ENCODE peak calls at places on chromosome 21, in four cellular contexts. One of them, this sample, is unnamed.

GRCh38 chr21:39613029-39613934 is 542 bp downstream of the B3GALT5 start:
- DNase-seq in right atrium auricular region: no peak
- DNase-seq in HFF-Myc: no peak
- DNase-seq in AG04450: no peak
- DNase-seq in this sample: no peak

GRCh38 chr21:35236090-35236489 is 187.0 kb upstream of the RUNX1 start:
- DNase-seq in right atrium auricular region: no peak
- DNase-seq in HFF-Myc: no peak
- DNase-seq in AG04450: no peak
- DNase-seq in this sample: no peak

GRCh38 chr21:35164380-35164779 is 115.3 kb upstream of the RUNX1 start:
- DNase-seq in HFF-Myc: no peak
- DNase-seq in AG04450: no peak
- DNase-seq in right atrium auricular region: no peak
- DNase-seq in this sample: no peak

GRCh38 chr21:18253252-18253651 is 8.6 kb downstream of the CHODL start:
- DNase-seq in HFF-Myc: no peak
- DNase-seq in AG04450: no peak
- DNase-seq in right atrium auricular region: no peak
- DNase-seq in this sample: no peak

GRCh38 chr21:18801468-18801867 is 397.9 kb upstream of the TMPRSS15 start:
- DNase-seq in right atrium auricular region: no peak
- DNase-seq in AG04450: no peak
- DNase-seq in HFF-Myc: no peak
- DNase-seq in this sample: peak

GRCh38 chr21:26846036-26846931 is 1.1 kb upstream of the ADAMTS1 start:
- DNase-seq in right atrium auricular region: peak
- DNase-seq in AG04450: no peak
- DNase-seq in HFF-Myc: no peak
- DNase-seq in this sample: peak

GRCh38 chr21:26405735-26406361 is 167.2 kb downstream of the CYYR1 start:
- DNase-seq in right atrium auricular region: no peak
- DNase-seq in AG04450: peak
- DNase-seq in HFF-Myc: peak
- DNase-seq in this sample: peak

GRCh38 chr21:32423846-32424535 is 11.5 kb downstream of the EVA1C start:
- DNase-seq in AG04450: no peak
- DNase-seq in right atrium auricular region: no peak
- DNase-seq in HFF-Myc: no peak
- DNase-seq in this sample: no peak

GRCh38 chr21:31248598-31248997 is 95.5 kb downstream of the TIAM1 start:
- DNase-seq in AG04450: no peak
- DNase-seq in HFF-Myc: no peak
- DNase-seq in right atrium auricular region: no peak
- DNase-seq in this sample: no peak

GRCh38 chr21:16773206-16773605 is 739.6 kb upstream of the CXADR start:
- DNase-seq in HFF-Myc: no peak
- DNase-seq in AG04450: peak
- DNase-seq in right atrium auricular region: no peak
- DNase-seq in this sample: no peak

GRCh38 chr21:15772654-15773053 is 42.9 kb downstream of the USP25 start:
- DNase-seq in AG04450: no peak
- DNase-seq in HFF-Myc: no peak
- DNase-seq in right atrium auricular region: no peak
- DNase-seq in this sample: no peak

GRCh38 chr21:38955495-38955894 is 149.8 kb downstream of the ETS2 start:
- DNase-seq in AG04450: no peak
- DNase-seq in HFF-Myc: no peak
- DNase-seq in right atrium auricular region: no peak
- DNase-seq in this sample: no peak

GRCh38 chr21:29196664-29197052 is 66.2 kb downstream of the MAP3K7CL start:
- DNase-seq in right atrium auricular region: no peak
- DNase-seq in HFF-Myc: no peak
- DNase-seq in AG04450: no peak
- DNase-seq in this sample: no peak

GRCh38 chr21:40466893-40467483 is 380.0 kb downstream of the DSCAM start:
- DNase-seq in AG04450: no peak
- DNase-seq in right atrium auricular region: no peak
- DNase-seq in HFF-Myc: no peak
- DNase-seq in this sample: no peak

GRCh38 chr21:46581780-46582307 is 23.0 kb downstream of the S100B start:
- DNase-seq in AG04450: no peak
- DNase-seq in HFF-Myc: no peak
- DNase-seq in right atrium auricular region: no peak
- DNase-seq in this sample: no peak

GRCh38 chr21:38960251-38960650 is 154.5 kb downstream of the ETS2 start:
- DNase-seq in right atrium auricular region: no peak
- DNase-seq in AG04450: no peak
- DNase-seq in HFF-Myc: no peak
- DNase-seq in this sample: no peak

GRCh38 chr21:25845729-25846256 is 111.0 kb downstream of the GABPA start:
- DNase-seq in AG04450: no peak
- DNase-seq in HFF-Myc: no peak
- DNase-seq in right atrium auricular region: no peak
- DNase-seq in this sample: no peak

GRCh38 chr21:27291006-27291405 is 324.1 kb upstream of the ADAMTS5 start:
- DNase-seq in right atrium auricular region: no peak
- DNase-seq in HFF-Myc: no peak
- DNase-seq in AG04450: no peak
- DNase-seq in this sample: no peak

GRCh38 chr21:25169370-25169769 is 437.9 kb downstream of the MRPL39 start:
- DNase-seq in HFF-Myc: no peak
- DNase-seq in AG04450: no peak
- DNase-seq in right atrium auricular region: no peak
- DNase-seq in this sample: no peak

GRCh38 chr21:35138665-35139381 is 89.7 kb upstream of the RUNX1 start:
- DNase-seq in AG04450: peak
- DNase-seq in right atrium auricular region: no peak
- DNase-seq in HFF-Myc: no peak
- DNase-seq in this sample: no peak

GRCh38 chr21:17613242-17613676 is 558 bp upstream of the BTG3 start:
- DNase-seq in right atrium auricular region: peak
- DNase-seq in AG04450: no peak
- DNase-seq in HFF-Myc: no peak
- DNase-seq in this sample: no peak

GRCh38 chr21:26389971-26390641 is 183.0 kb downstream of the CYYR1 start:
- DNase-seq in HFF-Myc: peak
- DNase-seq in right atrium auricular region: no peak
- DNase-seq in AG04450: no peak
- DNase-seq in this sample: no peak

GRCh38 chr21:46080171-46081021 is 17.5 kb upstream of the COL6A2 start:
- DNase-seq in AG04450: no peak
- DNase-seq in HFF-Myc: no peak
- DNase-seq in right atrium auricular region: peak
- DNase-seq in this sample: peak

GRCh38 chr21:27112186-27112585 is 145.3 kb upstream of the ADAMTS5 start:
- DNase-seq in right atrium auricular region: no peak
- DNase-seq in HFF-Myc: no peak
- DNase-seq in AG04450: no peak
- DNase-seq in this sample: no peak

GRCh38 chr21:42513985-42514882 is 582 bp downstream of the SLC37A1 start:
- DNase-seq in HFF-Myc: no peak
- DNase-seq in AG04450: no peak
- DNase-seq in right atrium auricular region: no peak
- DNase-seq in this sample: no peak

GRCh38 chr21:19237603-19238002 is 834.0 kb upstream of the TMPRSS15 start:
- DNase-seq in HFF-Myc: no peak
- DNase-seq in right atrium auricular region: no peak
- DNase-seq in AG04450: no peak
- DNase-seq in this sample: no peak

GRCh38 chr21:35024071-35024420 is 25.1 kb downstream of the RUNX1 start:
- DNase-seq in HFF-Myc: no peak
- DNase-seq in AG04450: no peak
- DNase-seq in right atrium auricular region: no peak
- DNase-seq in this sample: no peak

GRCh38 chr21:38804030-38804616 is 1.6 kb upstream of the ETS2 start:
- DNase-seq in AG04450: no peak
- DNase-seq in HFF-Myc: no peak
- DNase-seq in right atrium auricular region: no peak
- DNase-seq in this sample: no peak

GRCh38 chr21:33775100-33775828 is 133.0 kb downstream of the ITSN1 start:
- DNase-seq in right atrium auricular region: no peak
- DNase-seq in AG04450: no peak
- DNase-seq in HFF-Myc: no peak
- DNase-seq in this sample: no peak
- H3K4me3 ChIP-seq in right atrium auricular region: no peak
- H3K4me3 ChIP-seq in AG04450: no peak
- H3K4me3 ChIP-seq in HFF-Myc: no peak
- H3K4me3 ChIP-seq in this sample: no peak

GRCh38 chr21:43720539-43721224 is 1.8 kb downstream of the PDXK start:
- DNase-seq in right atrium auricular region: no peak
- DNase-seq in HFF-Myc: no peak
- DNase-seq in AG04450: no peak
- DNase-seq in this sample: no peak

GRCh38 chr21:43721225-43721605 is 2.3 kb downstream of the PDXK start:
- DNase-seq in AG04450: no peak
- DNase-seq in right atrium auricular region: no peak
- DNase-seq in HFF-Myc: no peak
- DNase-seq in this sample: no peak

GRCh38 chr21:43719748-43720538 is 1.0 kb downstream of the PDXK start:
- DNase-seq in HFF-Myc: no peak
- DNase-seq in AG04450: no peak
- DNase-seq in right atrium auricular region: no peak
- DNase-seq in this sample: no peak

GRCh38 chr21:43723648-43724047 is 4.7 kb downstream of the PDXK start:
- DNase-seq in AG04450: no peak
- DNase-seq in right atrium auricular region: no peak
- DNase-seq in HFF-Myc: no peak
- DNase-seq in this sample: no peak

GRCh38 chr21:43721939-43722338 is 3.0 kb downstream of the PDXK start:
- DNase-seq in HFF-Myc: no peak
- DNase-seq in AG04450: no peak
- DNase-seq in right atrium auricular region: no peak
- DNase-seq in this sample: no peak
- H3K4me3 ChIP-seq in HFF-Myc: no peak
- H3K4me3 ChIP-seq in AG04450: no peak
- H3K4me3 ChIP-seq in right atrium auricular region: no peak
- H3K4me3 ChIP-seq in this sample: no peak

DNA sequence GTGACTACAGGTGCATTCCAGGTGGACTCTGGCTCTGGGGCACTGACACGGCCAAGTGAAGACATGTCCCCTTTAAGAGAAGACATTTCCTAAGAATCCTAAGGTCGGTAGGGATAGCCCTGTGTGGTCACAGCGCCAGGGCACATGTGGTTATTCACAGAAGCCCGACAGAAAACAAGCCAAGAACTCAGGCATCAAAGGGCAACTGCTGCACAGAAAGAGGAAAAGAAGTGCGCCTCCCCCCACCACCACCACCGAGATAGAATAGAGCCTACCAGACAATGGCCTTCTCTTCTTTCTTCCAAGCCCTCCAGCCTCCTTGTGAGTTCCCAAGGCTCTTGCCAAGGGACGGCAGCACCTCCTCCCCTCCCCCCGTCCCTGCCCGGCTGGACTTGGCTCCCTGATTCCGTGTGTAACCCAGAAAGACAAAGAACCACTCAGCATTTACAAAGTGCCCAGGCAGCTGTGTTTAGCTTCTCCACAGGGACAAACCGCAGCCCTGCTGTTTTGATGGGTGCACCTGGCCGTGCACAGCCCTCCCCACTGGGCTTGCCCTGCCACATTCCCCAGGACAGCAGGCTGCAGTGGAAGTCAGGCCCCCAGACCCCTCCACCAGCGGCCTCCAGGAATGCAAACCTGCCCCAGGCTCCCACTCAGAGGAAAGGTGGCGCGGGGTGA is 30.2 kb downstream of the TMPRSS2 start:
- DNase-seq in HFF-Myc: no peak
- DNase-seq in right atrium auricular region: no peak
- DNase-seq in AG04450: no peak
- DNase-seq in this sample: no peak
- H3K4me3 ChIP-seq in HFF-Myc: no peak
- H3K4me3 ChIP-seq in right atrium auricular region: no peak
- H3K4me3 ChIP-seq in AG04450: no peak
- H3K4me3 ChIP-seq in this sample: no peak

GRCh38 chr21:45076245-45076661 is 1.9 kb downstream of the ADARB1 start:
- DNase-seq in right atrium auricular region: no peak
- DNase-seq in AG04450: no peak
- DNase-seq in HFF-Myc: no peak
- DNase-seq in this sample: no peak
- H3K4me3 ChIP-seq in right atrium auricular region: peak
- H3K4me3 ChIP-seq in AG04450: peak
- H3K4me3 ChIP-seq in HFF-Myc: no peak
- H3K4me3 ChIP-seq in this sample: peak

DNA sequence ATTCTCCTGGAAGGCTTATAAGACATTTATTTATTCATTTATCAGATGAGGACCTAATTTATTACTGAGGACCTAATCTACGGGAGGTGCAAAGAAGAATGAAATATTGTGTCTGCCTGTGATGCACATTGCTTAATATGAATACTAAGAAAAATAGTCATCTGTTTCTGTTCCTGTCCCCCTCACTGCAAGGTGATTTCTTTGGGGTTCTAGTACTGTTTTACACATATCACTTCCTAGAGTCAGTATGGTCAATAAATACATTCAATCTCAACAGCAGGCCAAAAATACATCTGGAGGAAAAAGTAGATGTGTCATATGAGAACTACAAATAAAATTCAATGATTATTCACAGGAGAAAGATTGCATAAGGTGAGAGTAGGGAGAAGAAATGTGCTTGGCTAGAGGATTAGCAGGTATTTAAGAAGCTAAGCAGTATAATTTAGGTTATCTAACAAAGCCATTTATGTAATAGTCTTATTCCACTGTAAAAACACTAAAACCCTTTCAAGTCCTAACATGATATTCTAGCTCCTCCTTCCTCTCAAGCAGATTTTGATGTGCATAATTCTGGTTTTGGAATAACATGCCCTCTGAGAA is 45.3 kb upstream of the SAMSN1 start:
- DNase-seq in AG04450: no peak
- DNase-seq in right atrium auricular region: no peak
- DNase-seq in HFF-Myc: no peak
- DNase-seq in this sample: no peak
- H3K4me3 ChIP-seq in AG04450: no peak
- H3K4me3 ChIP-seq in right atrium auricular region: no peak
- H3K4me3 ChIP-seq in HFF-Myc: no peak
- H3K4me3 ChIP-seq in this sample: no peak

GRCh38 chr21:36551326-36551725 is 71.4 kb upstream of the CLDN14 start:
- DNase-seq in HFF-Myc: no peak
- DNase-seq in AG04450: no peak
- DNase-seq in right atrium auricular region: no peak
- DNase-seq in this sample: no peak
- H3K4me3 ChIP-seq in HFF-Myc: no peak
- H3K4me3 ChIP-seq in AG04450: no peak
- H3K4me3 ChIP-seq in right atrium auricular region: no peak
- H3K4me3 ChIP-seq in this sample: no peak

GRCh38 chr21:44815225-44815624 is 2.6 kb downstream of the SUMO3 start:
- DNase-seq in HFF-Myc: no peak
- DNase-seq in AG04450: no peak
- DNase-seq in right atrium auricular region: no peak
- DNase-seq in this sample: no peak

GRCh38 chr21:44816761-44817505 is 929 bp downstream of the SUMO3 start:
- DNase-seq in HFF-Myc: no peak
- DNase-seq in AG04450: no peak
- DNase-seq in right atrium auricular region: no peak
- DNase-seq in this sample: no peak

GRCh38 chr21:44814498-44815023 is 3.3 kb downstream of the SUMO3 start:
- DNase-seq in HFF-Myc: no peak
- DNase-seq in right atrium auricular region: no peak
- DNase-seq in AG04450: no peak
- DNase-seq in this sample: no peak

GRCh38 chr21:44817506-44817880 is 369 bp downstream of the SUMO3 start:
- DNase-seq in right atrium auricular region: peak
- DNase-seq in AG04450: peak
- DNase-seq in HFF-Myc: peak
- DNase-seq in this sample: peak

GRCh38 chr21:44815852-44816628 is 1.8 kb downstream of the SUMO3 start:
- DNase-seq in right atrium auricular region: no peak
- DNase-seq in AG04450: no peak
- DNase-seq in HFF-Myc: no peak
- DNase-seq in this sample: no peak
- H3K4me3 ChIP-seq in right atrium auricular region: no peak
- H3K4me3 ChIP-seq in AG04450: no peak
- H3K4me3 ChIP-seq in HFF-Myc: peak
- H3K4me3 ChIP-seq in this sample: no peak

This sample was measured in BE2C.